ENCODE peak calls at places on chromosomes 11 and 22, in six cellular contexts. B is cardiac muscle cell; J is heart right ventricle; Q is trophoblast cell; F is CD4-positive, CD25-positive, alpha-beta regulatory T cell; V is MM.1S. N is an unnamed sample. For H3K36me3 and H3K4me1, the result is how much of the 10 kb centered on the place peaks cover.

GRCh38 chr11:91219501-91219900 is 996.7 kb upstream of the CHORDC1 start:
- DNase-seq in V (no peak), J (no peak), B (peak), Q (no peak), F (no peak), N (no peak)

GRCh38 chr11:65960824-65961266 is 689 bp upstream of the SART1 start:
- DNase-seq in J (no peak), B (no peak), F (no peak), Q (peak), V (no peak), N (no peak)

GRCh38 chr22:19592464-19592863 is 68.3 kb upstream of the CLDN5 start:
- DNase-seq in J (no peak), F (no peak), B (no peak), V (no peak), Q (no peak), N (no peak)

GRCh38 chr11:1546077-1546535 is 26.0 kb downstream of the DUSP8 start:
- DNase-seq in Q (no peak), B (no peak), J (peak), V (no peak), F (no peak), N (no peak)

GRCh38 chr11:122108192-122108799 is 7.7 kb downstream of the BLID start:
- DNase-seq in Q (peak), J (no peak), F (no peak), V (peak), B (peak), N (peak)

GRCh38 chr11:32426819-32427615 is 8.3 kb downstream of the WT1 start:
- DNase-seq in V (no peak), Q (no peak), F (no peak), B (peak), J (peak), N (no peak)

GRCh38 chr22:45335854-45336492 is 26.2 kb downstream of the FAM118A start:
- DNase-seq in Q (no peak), J (no peak), B (no peak), V (no peak), F (no peak), N (no peak)

GRCh38 chr11:85076535-85077330 is 550.4 kb downstream of the DLG2 start:
- DNase-seq in V (peak), B (no peak), F (no peak), Q (no peak), J (no peak), N (no peak)

GRCh38 chr11:44178381-44178780 is 82.9 kb downstream of the EXT2 start:
- DNase-seq in B (peak), J (no peak), Q (no peak), V (no peak), F (no peak), N (peak)

GRCh38 chr11:100602716-100603115 is 84.4 kb upstream of the ARHGAP42 start:
- DNase-seq in J (no peak), Q (no peak), F (no peak), V (no peak), B (no peak), N (no peak)

GRCh38 chr22:23398701-23399366 is 181.3 kb downstream of the IGLL1 start:
- DNase-seq in B (no peak), F (no peak), J (no peak), Q (no peak), V (no peak), N (peak)

GRCh38 chr22:22576244-22576988 is 17.4 kb upstream of the PRAME start:
- DNase-seq in F (no peak), V (peak), J (peak), Q (peak), B (peak), N (peak)

GRCh38 chr22:40399661-40400060 is 29.3 kb downstream of the SGSM3 start:
- DNase-seq in V (no peak), B (no peak), F (no peak), J (no peak), Q (no peak), N (no peak)

GRCh38 chr11:102807921-102808320 is 10.0 kb upstream of the MMP1 start:
- DNase-seq in J (peak), V (no peak), F (no peak), B (peak), Q (peak), N (no peak)

GRCh38 chr11:72598901-72599300 is 75.3 kb downstream of the PDE2A start:
- DNase-seq in V (no peak), F (no peak), Q (no peak), B (peak), J (peak), N (no peak)

GRCh38 chr11:66324626-66325025 is 7.8 kb upstream of the CD248 start:
- DNase-seq in F (no peak), J (no peak), Q (no peak), B (peak), V (no peak), N (peak)

GRCh38 chr11:71252782-71253730 is 679 bp upstream of the SHANK2 start:
- DNase-seq in J (no peak), B (peak), V (no peak), F (no peak), Q (peak), N (peak)

GRCh38 chr11:46330887-46331652 is 16.2 kb upstream of the DGKZ start:
- DNase-seq in B (peak), J (no peak), V (no peak), Q (no peak), F (peak), N (no peak)

GRCh38 chr22:50041361-50042065 is 16.6 kb downstream of the TTLL8 start:
- DNase-seq in F (no peak), Q (no peak), B (no peak), J (no peak), V (no peak), N (no peak)

GRCh38 chr11:47161134-47161854 is 15.4 kb downstream of the ARFGAP2 start:
- DNase-seq in F (peak), J (peak), V (peak), Q (peak), B (peak), N (peak)

GRCh38 chr11:69339041-69339733 is 45.2 kb downstream of the MYEOV start:
- DNase-seq in V (no peak), F (no peak), Q (no peak), B (no peak), J (no peak), N (peak)
- H3K36me3 ChIP-seq in V (under half), F (under half), Q (under half), B (under half), J (under half), N (under half)

DNA sequence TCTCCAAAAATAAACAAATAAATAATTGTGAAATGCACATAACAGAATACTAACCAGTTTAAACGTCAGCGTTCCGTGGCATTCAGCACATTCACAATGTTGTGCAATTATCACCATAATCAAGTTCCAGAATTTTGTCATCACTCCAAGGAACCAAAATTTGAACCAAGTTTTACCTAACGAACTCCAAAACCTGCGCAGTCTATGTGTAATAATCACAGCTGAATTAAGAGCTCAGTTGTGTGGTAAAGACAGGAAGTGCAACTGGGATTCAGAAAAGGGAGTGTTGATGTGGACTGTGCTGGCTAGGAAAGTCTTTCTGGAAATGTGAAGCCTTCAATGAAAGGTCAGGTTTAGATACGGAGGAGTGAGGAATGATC is 5.4 kb upstream of the MCAM start:
- DNase-seq in B (peak), J (no peak), V (no peak), Q (no peak), F (no peak), N (no peak)
- H3K4me1 ChIP-seq in B (half or more), J (under half), V (under half), Q (under half), F (under half), N (under half)

DNA sequence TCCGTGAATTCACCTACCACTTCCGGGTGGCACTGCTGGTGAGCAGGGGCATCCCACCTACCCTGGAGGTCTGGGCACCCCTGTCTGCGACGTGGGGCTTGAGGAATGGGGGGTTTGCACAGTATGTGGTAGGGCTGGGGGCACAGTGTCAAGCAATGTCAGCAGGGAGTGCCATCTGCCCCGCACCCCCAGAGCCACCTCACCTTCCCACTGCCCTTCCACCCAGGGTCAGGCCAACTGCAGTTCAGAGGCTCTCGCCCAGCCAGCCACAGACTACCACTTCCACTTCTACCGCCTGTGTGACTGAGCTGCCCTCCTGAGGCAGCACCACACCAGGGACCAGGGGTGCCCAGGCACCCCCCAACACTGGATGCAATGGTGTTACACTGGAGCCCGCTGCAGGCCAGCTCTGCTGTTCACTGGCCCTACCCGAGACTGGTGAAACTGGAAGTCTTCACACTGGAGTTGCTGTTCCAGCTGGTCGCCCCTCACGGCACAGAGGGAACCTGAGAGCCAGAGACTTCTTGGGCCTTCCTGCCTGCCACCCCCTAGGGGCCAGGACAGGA is 6.5 kb downstream of the TMEM258 start:
- DNase-seq in F (no peak), Q (no peak), B (no peak), V (no peak), J (no peak), N (no peak)
- H3K36me3 ChIP-seq in F (under half), Q (half or more), B (under half), V (under half), J (under half), N (half or more)

GRCh38 chr11:69642913-69643632 is 2.1 kb downstream of the CCND1 start:
- DNase-seq in J (peak), V (peak), F (peak), B (peak), Q (peak), N (peak)

GRCh38 chr11:69640995-69641581 is at the start of gene CCND1:
- DNase-seq in J (peak), F (no peak), Q (peak), B (peak), V (peak), N (peak)

GRCh38 chr11:69643646-69644045 is 2.7 kb downstream of the CCND1 start:
- DNase-seq in B (no peak), Q (no peak), V (no peak), J (no peak), F (no peak), N (no peak)

GRCh38 chr11:69641681-69642548 is 959 bp downstream of the CCND1 start:
- DNase-seq in F (no peak), V (no peak), B (peak), Q (no peak), J (no peak), N (peak)

GRCh38 chr11:69642549-69642912 is 1.6 kb downstream of the CCND1 start:
- DNase-seq in B (no peak), V (peak), J (peak), Q (no peak), F (no peak), N (no peak)
- H3K4me1 ChIP-seq in B (under half), V (under half), J (under half), Q (under half), F (under half), N (half or more)

GRCh38 chr22:29821790-29822130 is 16.3 kb downstream of the ASCC2 start:
- DNase-seq in F (no peak), B (no peak), V (no peak), J (no peak), Q (no peak), N (no peak)
- H3K36me3 ChIP-seq in F (half or more), B (under half), V (under half), J (under half), Q (under half), N (half or more)

GRCh38 chr22:27751277-27752070 is 50.1 kb downstream of the MN1 start:
- DNase-seq in J (no peak), V (no peak), Q (no peak), F (no peak), B (no peak), N (no peak)
- H3K4me1 ChIP-seq in J (under half), V (under half), Q (under half), F (under half), B (under half), N (under half)

DNA sequence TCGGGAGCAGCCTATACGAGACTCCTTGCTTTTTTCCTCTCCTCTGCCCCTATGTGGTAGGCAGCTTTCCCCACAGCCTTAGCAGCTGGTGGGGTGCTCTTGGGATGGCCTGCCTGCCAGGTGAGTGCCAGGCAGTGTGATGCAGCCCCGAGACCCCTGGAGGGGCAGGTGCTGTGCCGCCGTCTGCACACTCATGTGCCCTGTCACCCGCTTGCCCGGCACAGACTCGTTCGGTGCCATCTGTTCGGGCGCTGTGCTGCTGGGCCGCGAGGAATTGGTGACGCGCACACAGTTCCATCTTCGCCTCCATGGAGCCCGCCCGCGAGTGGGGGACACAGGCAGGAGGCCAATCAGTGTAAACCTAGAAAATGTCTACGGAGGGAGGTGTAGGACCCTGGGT is 15.1 kb downstream of the TRMU start:
- DNase-seq in Q (no peak), V (no peak), J (no peak), F (no peak), B (no peak), N (no peak)
- H3K36me3 ChIP-seq in Q (half or more), V (under half), J (under half), F (half or more), B (under half), N (half or more)

GRCh38 chr11:111633756-111634362 is 31.6 kb downstream of the SIK2 start:
- DNase-seq in Q (no peak), J (no peak), B (peak), F (no peak), V (peak), N (peak)

GRCh38 chr11:111632798-111633197 is 30.5 kb downstream of the SIK2 start:
- DNase-seq in B (no peak), J (no peak), F (no peak), Q (no peak), V (no peak), N (no peak)

GRCh38 chr11:111634981-111635705 is 32.9 kb downstream of the SIK2 start:
- DNase-seq in Q (no peak), F (no peak), V (no peak), B (peak), J (no peak), N (peak)

GRCh38 chr11:111631666-111632039 is 29.4 kb downstream of the SIK2 start:
- DNase-seq in Q (peak), F (no peak), J (no peak), B (peak), V (peak), N (peak)

DNA sequence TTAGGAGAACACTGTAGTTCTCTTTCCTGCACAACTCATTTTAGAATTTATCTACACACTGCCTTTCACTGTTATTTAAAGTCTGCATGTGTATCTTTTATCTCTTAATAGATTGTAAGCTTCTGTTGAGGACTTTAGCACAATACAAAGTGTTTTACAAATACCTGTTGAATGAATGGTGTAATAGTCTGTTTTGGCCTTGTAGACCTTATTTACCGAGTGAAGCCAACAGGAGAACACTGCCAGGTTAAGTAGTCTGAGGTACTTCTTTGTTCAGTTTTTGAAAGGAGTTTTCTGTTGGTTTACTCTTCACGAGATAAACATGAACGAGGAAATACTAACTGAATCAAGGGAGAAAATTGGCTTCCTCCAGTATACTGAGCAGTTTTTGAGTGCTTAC is 31.0 kb downstream of the SIK2 start:
- DNase-seq in V (no peak), F (no peak), Q (no peak), J (no peak), B (no peak), N (no peak)
- H3K4me1 ChIP-seq in V (under half), F (under half), Q (under half), J (under half), B (under half), N (half or more)

GRCh38 chr11:77179048-77179447 is 51.0 kb downstream of the MYO7A start:
- DNase-seq in V (no peak), J (peak), F (no peak), Q (no peak), B (no peak), N (no peak)

GRCh38 chr11:77180346-77180745 is 52.3 kb downstream of the MYO7A start:
- DNase-seq in F (no peak), Q (no peak), B (no peak), V (no peak), J (no peak), N (no peak)

GRCh38 chr11:77181226-77181625 is 53.2 kb downstream of the MYO7A start:
- DNase-seq in J (no peak), Q (no peak), B (no peak), F (no peak), V (no peak), N (no peak)

GRCh38 chr11:77178150-77178549 is 50.1 kb downstream of the MYO7A start:
- DNase-seq in V (no peak), F (no peak), Q (no peak), J (no peak), B (no peak), N (no peak)

GRCh38 chr11:77179681-77180080 is 51.6 kb downstream of the MYO7A start:
- DNase-seq in B (no peak), Q (peak), F (no peak), V (no peak), J (peak), N (no peak)
- H3K36me3 ChIP-seq in B (under half), Q (under half), F (under half), V (under half), J (under half), N (under half)